ENCODE peak calls at places on chromosome 3, in five cellular contexts. F is right lobe of liver, N is adipocyte, A is prostate gland, W is IMR-90. R is an unnamed sample. For H3K27me3, the result is how much of the 10 kb centered on the place peaks cover.

GRCh38 chr3:197891-198491 is 1.4 kb downstream of the CHL1 start:
- DNase-seq in F (no peak), N (no peak), A (no peak), W (no peak), R (no peak)

GRCh38 chr3:49928511-49929017 is 1.0 kb downstream of the MON1A start:
- DNase-seq in F (no peak), N (no peak), A (no peak), W (no peak), R (no peak)

GRCh38 chr3:101902041-101902440 is 52.7 kb downstream of the NFKBIZ start:
- DNase-seq in F (no peak), N (peak), A (no peak), W (peak), R (peak)

GRCh38 chr3:128358156-128358895 is 108.4 kb downstream of the DNAJB8 start:
- DNase-seq in F (no peak), N (no peak), A (no peak), W (no peak), R (no peak)

GRCh38 chr3:171187706-171188290 is 161.3 kb upstream of the SLC2A2 start:
- DNase-seq in F (no peak), N (peak), A (peak), W (peak), R (no peak)

GRCh38 chr3:188658606-188659005 is 504.6 kb downstream of the LPP start:
- DNase-seq in F (no peak), N (no peak), A (no peak), W (no peak), R (no peak)

GRCh38 chr3:136247436-136247835 is 2.7 kb upstream of the PCCB start:
- DNase-seq in F (no peak), N (no peak), A (no peak), W (no peak), R (no peak)

GRCh38 chr3:169619793-169620192 is 43.7 kb downstream of the MECOM start:
- DNase-seq in F (no peak), N (no peak), A (no peak), W (no peak), R (no peak)

GRCh38 chr3:13420817-13421755 is 964 bp upstream of the NUP210 start:
- DNase-seq in F (peak), N (no peak), A (no peak), W (no peak), R (no peak)

GRCh38 chr3:119326976-119327375 is 32.8 kb downstream of the ARHGAP31 start:
- DNase-seq in F (no peak), N (no peak), A (no peak), W (no peak), R (no peak)

GRCh38 chr3:186705882-186706780 is 11.0 kb upstream of the KNG1 start:
- DNase-seq in F (no peak), N (no peak), A (no peak), W (no peak), R (no peak)

GRCh38 chr3:31300802-31301443 is 231.8 kb upstream of the STT3B start:
- DNase-seq in F (no peak), N (no peak), A (peak), W (no peak), R (no peak)

GRCh38 chr3:128276151-128276445 is 122.8 kb downstream of the EEFSEC start:
- DNase-seq in F (no peak), N (no peak), A (no peak), W (no peak), R (no peak)

GRCh38 chr3:4271834-4272233 is 31.3 kb upstream of the SETMAR start:
- DNase-seq in F (no peak), N (peak), A (no peak), W (peak), R (no peak)

GRCh38 chr3:41888368-41889076 is 73.4 kb downstream of the ULK4 start:
- DNase-seq in F (no peak), N (no peak), A (no peak), W (no peak), R (no peak)

GRCh38 chr3:196219194-196219969 is 3.0 kb downstream of the SLC51A start:
- DNase-seq in F (peak), N (peak), A (no peak), W (peak), R (peak)

GRCh38 chr3:52456169-52456799 is 880 bp downstream of the NISCH start:
- DNase-seq in F (no peak), N (peak), A (peak), W (peak), R (peak)

GRCh38 chr3:168926426-168926825 is 737.1 kb downstream of the MECOM start:
- DNase-seq in F (no peak), N (no peak), A (no peak), W (no peak), R (no peak)

GRCh38 chr3:56862352-56863062 is 60.8 kb upstream of the ARHGEF3 start:
- DNase-seq in F (no peak), N (peak), A (no peak), W (peak), R (no peak)

GRCh38 chr3:189457201-189457607 is 174.0 kb upstream of the TP63 start:
- DNase-seq in F (no peak), N (no peak), A (no peak), W (no peak), R (peak)

GRCh38 chr3:170785454-170785853 is 84.5 kb downstream of the RPL22L1 start:
- DNase-seq in F (no peak), N (no peak), A (no peak), W (no peak), R (no peak)

GRCh38 chr3:115551091-115551490 is 72.2 kb upstream of the GAP43 start:
- DNase-seq in F (no peak), N (peak), A (no peak), W (no peak), R (no peak)

GRCh38 chr3:35932995-35933394 is 293.7 kb downstream of the ARPP21 start:
- DNase-seq in F (no peak), N (peak), A (no peak), W (peak), R (peak)

GRCh38 chr3:48268936-48269551 is 28.1 kb downstream of the ZNF589 start:
- DNase-seq in F (no peak), N (no peak), A (peak), W (no peak), R (no peak)

GRCh38 chr3:117454236-117454635 is 744.7 kb downstream of the TUSC7 start:
- DNase-seq in F (no peak), N (no peak), A (no peak), W (no peak), R (no peak)

DNA sequence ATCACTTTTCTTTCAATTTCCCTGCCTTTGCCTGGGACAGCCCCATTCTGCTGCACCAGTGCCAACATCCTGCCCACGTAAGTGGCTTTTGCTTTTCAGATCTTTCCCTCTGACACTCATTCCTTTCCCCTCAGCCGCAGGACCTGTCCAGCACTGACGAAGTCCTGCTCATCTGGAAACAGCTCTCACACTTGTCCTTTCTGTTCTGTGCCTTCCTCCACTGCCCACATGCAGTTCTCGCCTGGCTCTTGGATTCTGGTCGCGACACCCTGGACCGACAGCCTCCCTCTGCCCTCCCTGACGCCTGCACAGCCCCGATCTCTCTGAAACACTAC is 99.7 kb downstream of the ADCY5 start:
- DNase-seq in F (no peak), N (no peak), A (no peak), W (no peak), R (no peak)
- H3K27me3 ChIP-seq in F (under half), N (half or more), A (under half), W (half or more), R (under half)

DNA sequence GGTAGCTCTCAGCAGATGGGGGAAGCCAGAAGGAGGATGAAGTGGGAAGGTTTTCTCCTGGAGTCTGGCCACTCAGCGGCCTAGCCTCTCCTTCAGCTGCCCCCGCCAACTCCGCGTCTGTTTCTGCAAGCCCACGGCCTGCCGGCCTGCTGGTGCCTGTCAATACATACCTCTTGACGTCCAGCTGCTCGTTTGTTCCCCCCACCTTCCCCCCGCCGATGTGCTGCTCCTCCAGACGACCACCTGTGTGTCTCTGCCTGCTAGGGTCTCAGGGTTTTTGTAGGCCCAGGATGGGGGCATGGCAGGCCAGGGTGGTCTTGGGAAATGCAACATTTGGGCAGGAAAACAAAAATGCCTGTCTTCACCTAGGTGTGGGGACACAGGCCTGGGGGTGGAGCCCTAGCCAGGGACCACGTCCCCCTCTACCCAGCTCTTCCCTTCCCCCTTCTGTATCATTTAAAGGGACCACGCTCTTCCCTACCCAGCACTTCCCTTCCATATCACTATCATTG is 137.8 kb downstream of the ALCAM start:
- DNase-seq in F (peak), N (no peak), A (no peak), W (no peak), R (no peak)
- H3K4me3 ChIP-seq in F (peak), N (no peak), A (no peak), W (no peak), R (no peak)

GRCh38 chr3:122678496-122678895 is 2.1 kb upstream of the PARP14 start:
- DNase-seq in F (no peak), N (no peak), A (no peak), W (no peak), R (no peak)
- H3K27me3 ChIP-seq in F (under half), N (under half), A (under half), W (under half), R (under half)

DNA sequence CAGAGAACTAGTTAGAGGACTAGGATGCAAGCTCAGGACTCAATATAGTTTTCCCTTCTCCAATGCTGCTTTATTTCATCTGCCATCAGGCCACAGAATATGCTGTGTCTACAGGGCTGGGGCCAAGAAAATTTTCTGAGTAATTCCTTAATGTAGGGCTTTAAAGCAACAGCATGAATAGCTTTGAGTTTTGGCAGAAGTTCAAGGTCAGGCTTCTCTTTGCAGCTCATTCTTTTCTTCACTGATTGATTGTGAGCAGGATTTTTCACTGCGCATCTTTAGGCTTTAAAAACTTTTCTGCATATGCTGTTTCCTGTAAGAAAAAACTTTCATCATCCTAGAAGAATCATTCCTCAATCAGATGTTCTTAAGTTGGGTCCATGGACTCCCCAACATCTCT is 4.6 kb downstream of the TMEM108 start:
- DNase-seq in F (no peak), N (no peak), A (no peak), W (peak), R (no peak)
- H3K4me3 ChIP-seq in F (no peak), N (no peak), A (no peak), W (no peak), R (no peak)

DNA sequence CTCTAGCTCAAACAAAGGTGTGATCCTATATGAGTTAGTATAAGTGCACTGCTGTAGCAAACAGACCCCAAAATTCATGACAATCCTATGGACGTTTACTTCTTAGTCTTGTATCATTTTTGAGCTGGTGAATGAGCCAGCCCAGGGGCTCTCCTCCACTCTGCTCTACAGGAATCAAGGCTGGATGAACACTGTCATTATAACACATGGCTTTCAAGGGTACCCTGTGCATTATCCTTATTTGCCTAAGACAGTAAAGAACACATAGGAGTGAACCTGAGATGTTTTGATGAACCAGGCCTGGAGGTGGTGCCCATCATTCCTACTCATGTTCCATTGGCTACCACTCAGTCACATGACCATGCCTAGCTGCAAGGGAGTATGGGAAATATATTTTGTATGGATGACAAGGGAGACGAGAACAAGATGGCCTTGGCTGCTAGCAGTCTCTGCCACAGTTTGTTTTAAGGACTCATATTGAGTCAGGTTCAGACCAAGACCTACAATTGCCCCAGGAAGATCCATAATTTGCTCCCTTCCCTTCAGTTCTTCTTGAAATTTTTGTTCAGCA is 107.4 kb upstream of the HES1 start:
- DNase-seq in F (no peak), N (no peak), A (no peak), W (no peak), R (no peak)
- H3K27me3 ChIP-seq in F (under half), N (half or more), A (under half), W (under half), R (under half)

GRCh38 chr3:10140996-10141546 is 507 bp upstream of the VHL start:
- DNase-seq in F (peak), N (no peak), A (no peak), W (no peak), R (no peak)
- H3K4me3 ChIP-seq in F (peak), N (peak), A (no peak), W (no peak), R (peak)

DNA sequence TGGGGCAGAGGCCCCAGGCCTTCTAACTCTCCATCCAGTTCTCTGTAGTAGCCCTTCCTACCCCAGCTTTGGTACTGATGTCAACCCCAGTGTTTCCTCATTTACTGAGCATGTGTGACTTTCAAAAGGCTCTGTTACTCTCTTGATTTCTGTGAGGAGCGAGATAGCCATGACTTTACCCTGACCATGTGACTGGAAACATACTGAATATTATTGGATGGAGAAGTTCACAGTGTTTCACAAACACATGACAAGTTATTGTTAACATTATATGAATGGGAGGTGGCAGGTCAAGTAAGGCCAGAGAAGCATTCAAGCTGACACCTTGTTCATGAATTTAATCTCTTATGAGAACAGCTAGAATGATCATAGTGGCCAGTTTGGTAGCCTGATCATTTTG is 53.7 kb downstream of the MAGI1 start:
- DNase-seq in F (no peak), N (no peak), A (no peak), W (no peak), R (no peak)
- H3K27me3 ChIP-seq in F (under half), N (under half), A (under half), W (under half), R (under half)

R was measured in MG63.